ENCODE peak calls at places on chromosome 18, in four cellular contexts. F is CD8-positive, alpha-beta memory T cell; Z is heart right ventricle; U is colonic mucosa. A is an unnamed sample. For H3K4me1, the result is how much of the 10 kb centered on the place peaks cover.

GRCh38 chr18:46252754-46253153 is 148.6 kb downstream of the HAUS1 start:
- DNase-seq in F (no peak), Z (no peak), U (no peak), A (no peak)

GRCh38 chr18:610214-610928 is 13.6 kb downstream of the CLUL1 start:
- DNase-seq in F (no peak), Z (no peak), U (no peak), A (peak)

GRCh38 chr18:73594749-73595148 is 552.9 kb downstream of the FBXO15 start:
- DNase-seq in F (no peak), Z (peak), U (no peak), A (peak)

GRCh38 chr18:3448845-3449701 is 899 bp upstream of the TGIF1 start:
- DNase-seq in F (peak), Z (peak), U (peak), A (peak)

GRCh38 chr18:66872277-66872676 is 268.4 kb upstream of the CDH19 start:
- DNase-seq in F (no peak), Z (no peak), U (no peak), A (no peak)

GRCh38 chr18:57095884-57096283 is 51.0 kb upstream of the BOD1L2 start:
- DNase-seq in F (no peak), Z (no peak), U (no peak), A (no peak)

GRCh38 chr18:74731097-74731496 is 133.4 kb downstream of the ZNF407 start:
- DNase-seq in F (no peak), Z (no peak), U (no peak), A (no peak)

GRCh38 chr18:2050016-2050415 is 521.3 kb downstream of the METTL4 start:
- DNase-seq in F (no peak), Z (no peak), U (no peak), A (peak)

GRCh38 chr18:61551586-61551985 is 218.4 kb downstream of the CDH20 start:
- DNase-seq in F (peak), Z (no peak), U (peak), A (no peak)

GRCh38 chr18:39389800-39390379 is 1824.3 kb upstream of the CELF4 start:
- DNase-seq in F (no peak), Z (no peak), U (no peak), A (no peak)

GRCh38 chr18:6294119-6294784 is 120.5 kb downstream of the L3MBTL4 start:
- DNase-seq in F (no peak), Z (no peak), U (no peak), A (peak)

GRCh38 chr18:48340502-48340901 is 68.7 kb downstream of the ZBTB7C start:
- DNase-seq in F (no peak), Z (no peak), U (no peak), A (no peak)

GRCh38 chr18:63158012-63158631 is 161.4 kb downstream of the BCL2 start:
- DNase-seq in F (no peak), Z (no peak), U (no peak), A (no peak)

GRCh38 chr18:35441857-35442595 is 55.7 kb downstream of the INO80C start:
- DNase-seq in F (no peak), Z (no peak), U (no peak), A (no peak)

GRCh38 chr18:79855147-79855910 is 57.6 kb downstream of the KCNG2 start:
- DNase-seq in F (no peak), Z (no peak), U (peak), A (no peak)

GRCh38 chr18:5630057-5630765 is 86.4 kb upstream of the EPB41L3 start:
- DNase-seq in F (no peak), Z (peak), U (peak), A (peak)

GRCh38 chr18:62757399-62758010 is 42.2 kb downstream of the PHLPP1 start:
- DNase-seq in F (no peak), Z (no peak), U (peak), A (no peak)

GRCh38 chr18:44736664-44737063 is 56.0 kb downstream of the SETBP1 start:
- DNase-seq in F (no peak), Z (no peak), U (no peak), A (no peak)

GRCh38 chr18:41996020-41996419 is 41.0 kb downstream of the PIK3C3 start:
- DNase-seq in F (no peak), Z (no peak), U (no peak), A (no peak)
- H3K4me1 ChIP-seq in F (under half), Z (under half), U (under half), A (under half)

DNA sequence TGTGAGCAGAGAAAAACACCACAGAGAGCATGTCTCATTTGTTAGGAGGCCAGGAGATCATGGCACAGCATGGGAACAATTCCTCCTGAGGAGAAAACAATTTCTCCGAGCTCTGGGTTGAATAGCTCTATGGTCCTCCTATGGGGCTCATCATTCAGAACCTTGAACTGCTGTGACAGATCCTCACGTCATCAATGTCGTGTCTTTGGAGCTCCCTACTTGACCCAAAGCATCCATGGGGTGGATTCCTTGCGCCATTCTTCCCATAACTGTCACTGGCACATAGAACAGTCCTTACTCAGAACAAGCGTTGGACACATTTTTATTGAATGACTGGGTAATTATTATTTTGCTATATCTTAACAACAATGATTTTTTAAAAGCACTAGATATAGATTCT is 15.8 kb upstream of the TCF4 start:
- DNase-seq in F (no peak), Z (no peak), U (no peak), A (no peak)
- H3K27ac ChIP-seq in F (no peak), Z (no peak), U (no peak), A (no peak)

DNA sequence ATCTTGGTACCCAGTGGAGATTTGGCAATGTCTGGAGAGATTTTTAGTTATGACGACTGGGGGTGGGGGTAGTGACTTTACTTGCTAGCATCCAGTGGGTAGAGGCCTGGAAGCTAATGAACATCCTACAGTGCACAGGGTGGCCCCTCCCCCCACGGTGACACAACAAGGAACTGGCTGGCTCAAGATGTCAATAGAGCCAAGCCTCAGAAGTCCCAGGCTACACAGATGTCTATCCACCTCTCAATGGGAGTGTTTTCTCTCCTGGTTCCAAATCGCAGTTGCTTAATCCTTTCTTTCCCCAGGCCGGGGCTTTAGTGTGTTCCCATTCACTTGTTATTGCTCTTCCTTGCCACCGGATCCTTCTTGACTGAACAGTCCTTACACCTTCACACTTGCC is 9.3 kb upstream of the CCBE1 start:
- DNase-seq in F (no peak), Z (no peak), U (no peak), A (no peak)
- H3K4me1 ChIP-seq in F (under half), Z (under half), U (under half), A (under half)

GRCh38 chr18:32092422-32093105 is 890 bp downstream of the RNF138 start:
- DNase-seq in F (peak), Z (peak), U (peak), A (peak)
- H3K27ac ChIP-seq in F (peak), Z (peak), U (peak), A (peak)

GRCh38 chr18:11996190-11996754 is 15.0 kb downstream of the IMPA2 start:
- DNase-seq in F (no peak), Z (no peak), U (no peak), A (no peak)
- H3K4me1 ChIP-seq in F (under half), Z (under half), U (under half), A (under half)

GRCh38 chr18:58393295-58393694 is 235.6 kb downstream of the ALPK2 start:
- DNase-seq in F (no peak), Z (no peak), U (peak), A (no peak)
- H3K27ac ChIP-seq in F (no peak), Z (peak), U (peak), A (no peak)

GRCh38 chr18:77102246-77103040 is 30.1 kb downstream of the MBP start:
- DNase-seq in F (peak), Z (no peak), U (no peak), A (no peak)
- H3K4me1 ChIP-seq in F (half or more), Z (under half), U (under half), A (under half)

GRCh38 chr18:21991897-21992296 is 177.5 kb upstream of the GATA6 start:
- DNase-seq in F (no peak), Z (no peak), U (no peak), A (no peak)
- H3K27ac ChIP-seq in F (no peak), Z (no peak), U (no peak), A (no peak)

GRCh38 chr18:14916851-14917250 is 168.9 kb downstream of the ANKRD30B start:
- DNase-seq in F (no peak), Z (no peak), U (no peak), A (no peak)
- H3K4me1 ChIP-seq in F (under half), Z (under half), U (under half), A (under half)

GRCh38 chr18:51427012-51427411 is 229.5 kb upstream of the MEX3C start:
- DNase-seq in F (no peak), Z (no peak), U (no peak), A (no peak)
- H3K27ac ChIP-seq in F (no peak), Z (no peak), U (no peak), A (no peak)